ENCODE peak calls at places on chromosomes 1 and 21, in six cellular contexts. Y is substantia nigra; X is LHCN-M2; B is GM04504; D is stimulated activated CD8-positive, alpha-beta memory T cell treated with anti-CD3 and anti-CD28 coated beads, Interleukin-4, amount 100 ng/mL, for 4 hours; E is stimulated activated CD4-positive, alpha-beta T cell treated with anti-CD3 and anti-CD28 coated beads, Interleukin-2, amount 100 ng/mL, for 24 hours. J is an unnamed sample.

GRCh38 chr1:51792864-51793263 is 85.7 kb downstream of the NRDC start:
- DNase-seq in Y (no peak), B (peak), D (no peak), E (no peak), X (peak), J (no peak)

GRCh38 chr1:199646761-199647160 is 380.7 kb upstream of the NR5A2 start:
- DNase-seq in Y (no peak), X (peak), E (no peak), B (no peak), D (no peak), J (no peak)

GRCh38 chr1:64691631-64692030 is 53.2 kb upstream of the RAVER2 start:
- DNase-seq in Y (no peak), X (peak), B (no peak), D (no peak), E (no peak), J (no peak)

GRCh38 chr1:230149751-230150584 is 82.9 kb downstream of the GALNT2 start:
- DNase-seq in B (no peak), Y (no peak), D (no peak), X (no peak), E (no peak), J (no peak)

GRCh38 chr1:228020686-228021525 is 14.1 kb downstream of the WNT3A start:
- DNase-seq in B (no peak), D (no peak), Y (no peak), E (no peak), X (no peak), J (no peak)

GRCh38 chr1:26787381-26787705 is 407 bp upstream of the PIGV start:
- DNase-seq in B (no peak), X (peak), D (peak), Y (no peak), E (peak), J (no peak)

GRCh38 chr1:100065183-100065968 is 67.4 kb downstream of the SASS6 start:
- DNase-seq in E (no peak), D (no peak), Y (no peak), X (no peak), B (no peak), J (no peak)

GRCh38 chr1:117663156-117663902 is 57.5 kb downstream of the TENT5C start:
- DNase-seq in Y (no peak), E (no peak), X (no peak), B (no peak), D (no peak), J (no peak)

GRCh38 chr1:85681087-85681486 is 27.1 kb downstream of the ZNHIT6 start:
- DNase-seq in Y (no peak), D (no peak), X (peak), B (peak), E (no peak), J (no peak)

GRCh38 chr21:32717851-32718316 is 9.9 kb downstream of the SYNJ1 start:
- DNase-seq in X (no peak), Y (no peak), B (no peak), D (no peak), E (no peak), J (no peak)

GRCh38 chr1:244054924-244055263 is 3.8 kb downstream of the ZBTB18 start:
- DNase-seq in E (no peak), D (no peak), X (no peak), Y (no peak), B (no peak), J (no peak)

GRCh38 chr1:107277022-107277421 is 136.2 kb downstream of the NTNG1 start:
- DNase-seq in B (peak), Y (peak), D (no peak), E (peak), X (peak), J (no peak)

GRCh38 chr1:59605761-59606160 is 209.0 kb upstream of the HOOK1 start:
- DNase-seq in X (peak), B (no peak), Y (no peak), E (no peak), D (no peak), J (no peak)

GRCh38 chr1:13808729-13809131 is 108.7 kb downstream of the PRDM2 start:
- DNase-seq in B (peak), Y (no peak), D (no peak), E (no peak), X (peak), J (no peak)

GRCh38 chr1:91635763-91636162 is 135.1 kb downstream of the CDC7 start:
- DNase-seq in X (peak), D (no peak), E (no peak), Y (no peak), B (peak), J (no peak)

GRCh38 chr1:10597492-10597891 is 122.7 kb downstream of the PEX14 start:
- DNase-seq in X (no peak), D (no peak), B (no peak), Y (no peak), E (no peak), J (no peak)

GRCh38 chr1:213014642-213015041 is 1.0 kb downstream of the ANGEL2 start:
- DNase-seq in E (peak), B (no peak), X (peak), D (no peak), Y (no peak), J (no peak)

GRCh38 chr21:41451753-41452676 is 26.0 kb downstream of the MX1 start:
- DNase-seq in X (no peak), E (no peak), Y (no peak), B (no peak), D (no peak), J (no peak)

GRCh38 chr1:169711469-169712308 is at the start of gene SELL:
- DNase-seq in B (peak), X (peak), D (peak), Y (no peak), E (peak), J (no peak)

GRCh38 chr1:242023805-242024204 is 24.9 kb upstream of the MAP1LC3C start:
- DNase-seq in D (no peak), E (no peak), Y (no peak), X (no peak), B (no peak), J (no peak)

GRCh38 chr1:201019321-201019977 is 4.1 kb downstream of the KIF21B start:
- DNase-seq in X (no peak), E (peak), D (peak), B (no peak), Y (no peak), J (peak)

GRCh38 chr1:230107941-230108340 is 40.9 kb downstream of the GALNT2 start:
- DNase-seq in X (no peak), E (no peak), D (no peak), Y (no peak), B (no peak), J (no peak)

GRCh38 chr1:206029484-206029883 is 5.8 kb upstream of the CTSE start:
- DNase-seq in E (no peak), X (peak), Y (no peak), D (no peak), B (peak), J (no peak)

GRCh38 chr21:46559291-46559983 is 45.4 kb downstream of the S100B start:
- DNase-seq in Y (no peak), B (no peak), X (no peak), D (peak), E (peak), J (no peak)